ENCODE peak calls at places on chromosomes 16 and 17, in six cellular contexts. T is mesenchymal stem cell, W is A549, X is heart left ventricle, S is tibial artery, L is AG04450. R is an unnamed sample.
A peak's percentile ranks its signal among the peaks of the same experiment; 100 is the strongest.

GRCh38 chr17:33436321-33436720 is 143.2 kb upstream of the ASIC2 start:
- DNase-seq in T (peak; percentile 85), W (no peak), X (no peak), S (no peak), L (no peak), R (no peak)

GRCh38 chr16:79776243-79776884 is 175.8 kb upstream of the MAF start:
- DNase-seq in T (peak; percentile 70), W (no peak), X (no peak), S (peak; percentile 35), L (no peak), R (no peak)

GRCh38 chr16:66256919-66257318 is 109.6 kb upstream of the CDH5 start:
- DNase-seq in T (no peak), W (no peak), X (no peak), S (no peak), L (no peak), R (no peak)

GRCh38 chr16:27189335-27189972 is 13.9 kb upstream of the KDM8 start:
- DNase-seq in T (no peak), W (no peak), X (no peak), S (no peak), L (no peak), R (no peak)

GRCh38 chr16:88279998-88280397 is 102.8 kb upstream of the ZNF469 start:
- DNase-seq in T (no peak), W (no peak), X (no peak), S (no peak), L (no peak), R (no peak)

GRCh38 chr17:27783440-27783839 is 16.9 kb downstream of the NOS2 start:
- DNase-seq in T (no peak), W (no peak), X (no peak), S (no peak), L (no peak), R (no peak)

GRCh38 chr17:6554871-6555330 is 1.5 kb downstream of the PITPNM3 start:
- DNase-seq in T (no peak), W (no peak), X (no peak), S (no peak), L (no peak), R (no peak)

GRCh38 chr17:42924891-42925290 is 24.3 kb downstream of the G6PC1 start:
- DNase-seq in T (no peak), W (no peak), X (no peak), S (no peak), L (no peak), R (no peak)

GRCh38 chr17:57943645-57944044 is 11.6 kb downstream of the CUEDC1 start:
- DNase-seq in T (no peak), W (no peak), X (no peak), S (no peak), L (no peak), R (no peak)
- H3K4me3 ChIP-seq in T (no peak overlapping the region), W (no peak overlapping the region), X (no peak overlapping the region), S (no peak overlapping the region), L (no peak overlapping the region), R (no peak overlapping the region)

GRCh38 chr16:81456523-81457325 is 12.1 kb downstream of the CMIP start:
- DNase-seq in T (no peak), W (no peak), X (no peak), S (no peak), L (no peak), R (no peak)
- H3K4me3 ChIP-seq in T (no peak overlapping the region), W (no peak overlapping the region), X (no peak overlapping the region), S (no peak overlapping the region), L (no peak overlapping the region), R (no peak overlapping the region)

DNA sequence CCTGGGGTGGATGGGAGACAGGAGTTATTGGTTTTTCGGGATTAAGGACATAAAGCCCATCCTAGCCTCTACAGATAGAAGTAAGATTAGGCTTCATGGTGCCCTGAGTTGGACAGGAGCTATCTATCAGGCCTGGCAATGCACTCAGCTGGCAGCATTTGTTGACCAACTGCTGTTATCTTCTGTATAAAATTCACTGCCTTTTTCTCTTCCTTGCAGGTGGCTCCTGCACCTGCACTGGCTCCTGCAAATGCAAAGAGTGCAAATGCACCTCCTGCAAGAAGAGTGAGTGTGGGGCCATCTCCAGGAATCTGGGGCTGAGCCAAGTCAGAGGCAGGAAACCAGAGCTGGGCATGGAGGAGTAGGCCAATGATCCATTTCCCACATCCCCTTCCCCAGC is 579 bp downstream of the MT1A start:
- DNase-seq in T (no peak), W (no peak), X (no peak), S (no peak), L (no peak), R (no peak)
- H3K4me3 ChIP-seq in T (no peak overlapping the region), W (peak overlapping the region; percentile 43), X (no peak overlapping the region), S (no peak overlapping the region), L (no peak overlapping the region), R (no peak overlapping the region)

GRCh38 chr17:78230996-78231931 is at the start of gene TMEM235:
- DNase-seq in T (no peak), W (no peak), X (no peak), S (no peak), L (no peak), R (no peak)
- H3K4me3 ChIP-seq in T (no peak within 1 kb of the TSS), W (peak within 1 kb of the TSS; percentile 35), X (no peak within 1 kb of the TSS), S (no peak within 1 kb of the TSS), L (no peak within 1 kb of the TSS), R (no peak within 1 kb of the TSS)

DNA sequence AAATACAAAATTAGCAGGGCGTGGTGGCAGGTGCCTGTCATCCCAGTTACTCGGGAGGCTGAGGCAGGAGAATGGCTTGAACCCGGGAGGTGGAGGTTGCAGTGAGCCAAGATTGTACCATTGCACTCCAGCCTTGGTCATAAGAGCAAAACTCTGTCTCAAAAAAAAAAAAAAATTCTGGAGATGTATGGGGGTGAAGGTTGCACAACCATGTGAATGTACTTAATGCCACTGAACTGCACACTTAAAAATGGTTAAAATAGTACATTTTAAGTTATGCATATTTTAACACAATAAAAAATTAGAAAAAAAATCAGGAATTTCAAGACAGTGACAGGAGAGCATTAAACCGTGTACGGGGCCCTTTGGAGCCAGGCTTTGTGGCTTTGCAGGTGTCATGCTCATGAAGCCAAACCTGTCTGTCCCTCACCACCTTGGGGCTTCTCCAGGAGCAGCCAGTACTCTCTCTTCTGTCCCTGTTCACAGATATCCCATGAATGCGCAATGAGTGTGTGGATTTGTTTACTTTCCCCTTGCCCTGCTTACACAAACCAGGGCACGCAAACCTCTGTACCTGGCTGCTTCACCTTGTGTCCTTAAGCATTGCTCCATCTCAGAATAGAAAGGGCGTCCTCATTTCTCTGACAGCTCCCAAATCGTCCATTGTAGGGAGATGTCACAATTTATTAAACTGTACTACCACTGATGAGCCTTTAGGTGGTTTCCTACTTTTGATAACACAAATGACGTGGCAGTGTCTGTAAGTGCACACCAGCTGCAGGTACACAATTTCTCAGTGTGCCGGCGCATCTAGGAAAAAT is 58.2 kb upstream of the CBX4 start:
- DNase-seq in T (no peak), W (no peak), X (no peak), S (no peak), L (no peak), R (no peak)
- H3K4me3 ChIP-seq in T (no peak overlapping the region), W (no peak overlapping the region), X (no peak overlapping the region), S (no peak overlapping the region), L (no peak overlapping the region), R (no peak overlapping the region)

GRCh38 chr17:61405686-61406542 is 6.3 kb downstream of the TBX2 start:
- DNase-seq in T (no peak), W (no peak), X (peak; percentile 57), S (peak; percentile 19), L (no peak), R (no peak)
- H3K4me3 ChIP-seq in T (no peak overlapping the region), W (no peak overlapping the region), X (peak overlapping the region; percentile 73), S (peak overlapping the region; percentile 77), L (peak overlapping the region; percentile 98), R (no peak overlapping the region)